ENCODE peak calls at places on chromosomes 5 and 9, in four cellular contexts. T is adrenal gland, F is vagina, R is esophagus squamous epithelium. N is an unnamed sample.

GRCh38 chr5:83846601-83847000 is 125.9 kb upstream of the HAPLN1 start:
- DNase-seq in T (no peak), R (no peak), F (no peak), N (no peak)

GRCh38 chr5:96144289-96144688 is 182.6 kb upstream of the ELL2 start:
- DNase-seq in T (no peak), R (no peak), F (no peak), N (no peak)

GRCh38 chr9:87525546-87526303 is 28.1 kb downstream of the DAPK1 start:
- DNase-seq in R (no peak), T (no peak), F (peak), N (no peak)

GRCh38 chr5:136080483-136081180 is 51.8 kb downstream of the TGFBI start:
- DNase-seq in T (peak), R (peak), F (no peak), N (no peak)

GRCh38 chr5:168713051-168713450 is 133.9 kb upstream of the PANK3 start:
- DNase-seq in R (no peak), F (no peak), T (no peak), N (no peak)

GRCh38 chr5:161378701-161379100 is 167.8 kb downstream of the GABRB2 start:
- DNase-seq in T (no peak), F (no peak), R (no peak), N (no peak)

GRCh38 chr5:148984333-148984732 is 78.5 kb downstream of the SH3TC2 start:
- DNase-seq in R (no peak), F (no peak), T (no peak), N (no peak)

GRCh38 chr5:61965074-61965473 is 340.9 kb upstream of the KIF2A start:
- DNase-seq in F (no peak), T (peak), R (no peak), N (no peak)

GRCh38 chr5:169020102-169020501 is 280.8 kb downstream of the SLIT3 start:
- DNase-seq in T (no peak), F (no peak), R (no peak), N (no peak)

GRCh38 chr5:59390074-59390659 is 503.4 kb downstream of the PDE4D start:
- DNase-seq in R (no peak), F (no peak), T (no peak), N (no peak)

GRCh38 chr5:132205385-132206125 is 22.1 kb downstream of the P4HA2 start:
- DNase-seq in F (peak), T (no peak), R (no peak), N (no peak)

GRCh38 chr9:21709464-21710058 is 92.9 kb upstream of the MTAP start:
- DNase-seq in R (no peak), T (peak), F (no peak), N (no peak)

GRCh38 chr9:109013678-109014145 is 413 bp upstream of the CTNNAL1 start:
- DNase-seq in F (no peak), T (no peak), R (no peak), N (no peak)

GRCh38 chr9:37417857-37418618 is 4.5 kb upstream of the GRHPR start:
- DNase-seq in T (no peak), R (no peak), F (no peak), N (no peak)

GRCh38 chr5:138602371-138603000 is 27.3 kb upstream of the HSPA9 start:
- DNase-seq in T (no peak), R (no peak), F (no peak), N (no peak)

GRCh38 chr5:55102345-55102744 is at the start of gene GZMA:
- DNase-seq in F (no peak), T (no peak), R (no peak), N (no peak)

GRCh38 chr9:3698531-3698930 is 172.7 kb upstream of the RFX3 start:
- DNase-seq in F (no peak), R (no peak), T (no peak), N (no peak)

GRCh38 chr5:110048508-110048907 is 358.8 kb downstream of the MAN2A1 start:
- DNase-seq in R (no peak), F (no peak), T (no peak), N (no peak)

GRCh38 chr5:65243161-65243560 is 238.6 kb downstream of the ADAMTS6 start:
- DNase-seq in R (no peak), F (no peak), T (no peak), N (no peak)

GRCh38 chr5:52837068-52837467 is 49.4 kb downstream of the ITGA1 start:
- DNase-seq in R (no peak), F (no peak), T (no peak), N (peak)

GRCh38 chr5:82403026-82403425 is 124.9 kb upstream of the RPS23 start:
- DNase-seq in T (no peak), F (no peak), R (no peak), N (no peak)

GRCh38 chr9:114017741-114018715 is 60.1 kb downstream of the AMBP start:
- DNase-seq in R (no peak), F (peak), T (peak), N (no peak)

GRCh38 chr9:127523312-127523851 is 72.1 kb downstream of the LRSAM1 start:
- DNase-seq in F (no peak), T (no peak), R (no peak), N (no peak)

DNA sequence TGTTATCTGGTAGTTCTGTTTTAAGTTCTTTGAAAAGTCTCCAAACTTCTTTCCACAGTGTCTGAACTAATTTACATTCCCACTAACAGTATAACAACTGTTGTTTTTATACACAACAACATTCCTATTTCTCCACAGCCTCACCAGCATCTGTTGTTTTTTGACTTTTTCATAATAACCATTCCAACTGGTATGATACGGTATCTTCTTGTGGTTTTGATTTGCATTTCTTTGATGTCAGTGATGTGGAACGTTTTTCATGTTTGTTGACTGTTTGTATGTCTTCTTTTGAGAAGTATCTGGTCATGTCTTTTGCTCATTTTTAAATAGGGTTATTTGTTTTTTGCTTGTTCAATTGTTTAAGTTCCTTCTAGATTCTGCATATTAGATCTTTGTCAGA is 12.6 kb upstream of the GRAMD2B start:
- DNase-seq in F (no peak), T (no peak), R (no peak), N (no peak)
- H3K27ac ChIP-seq in F (no peak), T (no peak), R (no peak), N (no peak)

GRCh38 chr5:40236001-40236400 is 443.7 kb upstream of the PTGER4 start:
- DNase-seq in R (no peak), F (no peak), T (no peak), N (no peak)

GRCh38 chr5:40235471-40235870 is 444.2 kb upstream of the PTGER4 start:
- DNase-seq in T (no peak), R (no peak), F (no peak), N (no peak)

GRCh38 chr5:40240671-40241070 is 439.0 kb upstream of the PTGER4 start:
- DNase-seq in F (no peak), R (no peak), T (no peak), N (no peak)

GRCh38 chr5:40240111-40240510 is 439.6 kb upstream of the PTGER4 start:
- DNase-seq in F (no peak), T (no peak), R (no peak), N (no peak)

DNA sequence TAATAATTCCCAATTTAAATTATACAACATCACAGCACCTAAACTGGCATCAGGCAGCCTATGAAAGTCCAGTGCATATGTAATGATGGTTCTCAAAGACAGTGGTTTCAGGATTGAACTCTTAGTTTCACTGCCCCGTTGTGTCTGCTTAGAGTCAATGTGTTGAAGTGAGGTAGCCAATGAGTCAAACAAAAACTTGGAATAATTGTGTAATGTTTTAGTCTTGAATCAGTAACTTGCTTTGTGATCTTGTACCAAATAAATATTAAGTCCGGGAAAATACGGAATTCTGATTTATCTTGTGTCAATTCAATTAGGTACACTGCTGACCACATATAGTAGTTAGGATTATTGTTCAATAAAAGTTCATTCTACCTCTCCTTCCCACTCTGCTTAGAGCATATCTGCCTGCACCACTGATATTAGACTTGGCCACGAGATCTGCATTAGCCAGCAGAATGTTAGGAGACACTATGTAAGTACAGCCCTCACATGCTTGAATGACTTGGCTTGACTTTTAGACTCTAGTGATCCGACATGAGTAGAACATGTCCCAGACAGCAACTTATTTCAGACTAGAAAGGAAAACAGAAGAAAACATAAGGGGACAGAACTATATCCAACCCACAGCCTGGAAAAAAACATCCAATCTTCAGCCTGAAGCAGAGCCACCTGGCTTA is 441.5 kb upstream of the PTGER4 start:
- DNase-seq in R (no peak), T (no peak), F (no peak), N (no peak)
- H3K27ac ChIP-seq in R (no peak), T (no peak), F (no peak), N (no peak)

GRCh38 chr5:94779684-94780083 is 161.2 kb downstream of the SLF1 start:
- DNase-seq in F (no peak), T (no peak), R (no peak), N (no peak)

GRCh38 chr5:94778299-94778698 is 159.8 kb downstream of the SLF1 start:
- DNase-seq in T (no peak), R (no peak), F (no peak), N (no peak)

GRCh38 chr5:94785111-94785510 is 166.6 kb downstream of the SLF1 start:
- DNase-seq in R (no peak), T (no peak), F (no peak), N (no peak)

GRCh38 chr5:94778712-94779111 is 160.2 kb downstream of the SLF1 start:
- DNase-seq in R (no peak), T (no peak), F (no peak), N (no peak)

GRCh38 chr5:94782376-94782775 is 163.9 kb downstream of the SLF1 start:
- DNase-seq in T (no peak), R (no peak), F (no peak), N (no peak)
- H3K27ac ChIP-seq in T (no peak), R (no peak), F (no peak), N (no peak)

GRCh38 chr5:172735141-172735831 is 35.7 kb downstream of the DUSP1 start:
- DNase-seq in F (no peak), T (no peak), R (no peak), N (no peak)
- H3K27ac ChIP-seq in F (peak), T (no peak), R (peak), N (no peak)

GRCh38 chr5:177232761-177233160 is 70.8 kb downstream of the RAB24 start:
- DNase-seq in F (no peak), T (no peak), R (no peak), N (no peak)
- H3K27ac ChIP-seq in F (no peak), T (no peak), R (no peak), N (no peak)